ENCODE peak calls at places on chromosomes 1 and 21, in seven cellular contexts. F, K, Z, A, I, O and Q are unnamed samples.

GRCh38 chr1:211831558-211832323 is 1.2 kb upstream of the LPGAT1 start:
- DNase-seq in F (no peak), K (no peak), Z (no peak), A (peak; percentile 85), I (no peak), O (no peak), Q (no peak)

GRCh38 chr1:33045814-33046213 is 9.1 kb upstream of the AK2 start:
- DNase-seq in F (peak; percentile 12), K (no peak), Z (no peak), A (no peak), I (no peak), O (no peak), Q (no peak)

GRCh38 chr1:195697130-195697529 is 911.1 kb downstream of the KCNT2 start:
- DNase-seq in F (no peak), K (no peak), Z (no peak), A (no peak), I (no peak), O (no peak), Q (no peak)

GRCh38 chr21:27802816-27803475 is 836.1 kb upstream of the ADAMTS5 start:
- DNase-seq in F (peak; percentile 29), K (peak; percentile 36), Z (no peak), A (peak; percentile 26), I (no peak), O (no peak), Q (peak; percentile 60)

GRCh38 chr1:228429007-228429406 is 12.3 kb upstream of the TRIM17 start:
- DNase-seq in F (no peak), K (no peak), Z (no peak), A (no peak), I (no peak), O (no peak), Q (no peak)

GRCh38 chr1:17588048-17588781 is 48.7 kb downstream of the ARHGEF10L start:
- DNase-seq in F (no peak), K (peak; percentile 70), Z (peak; percentile 74), A (peak; percentile 68), I (peak; percentile 16), O (no peak), Q (peak; percentile 91)

GRCh38 chr1:81340258-81340657 is 460.5 kb upstream of the ADGRL2 start:
- DNase-seq in F (no peak), K (no peak), Z (no peak), A (no peak), I (no peak), O (no peak), Q (no peak)

GRCh38 chr1:74652711-74653131 is 20.9 kb downstream of the ERICH3 start:
- DNase-seq in F (no peak), K (no peak), Z (peak; percentile 99), A (no peak), I (peak; percentile 85), O (no peak), Q (peak; percentile 6)

GRCh38 chr1:17696417-17697301 is 58.5 kb upstream of the ACTL8 start:
- DNase-seq in F (no peak), K (peak; percentile 19), Z (peak; percentile 70), A (peak; percentile 57), I (peak; percentile 29), O (no peak), Q (peak; percentile 62)

GRCh38 chr1:28595412-28596191 is 3.5 kb downstream of the RAB42 start:
- DNase-seq in F (no peak), K (no peak), Z (no peak), A (no peak), I (no peak), O (no peak), Q (no peak)

GRCh38 chr1:61079898-61080336 is 2.4 kb upstream of the NFIA start:
- DNase-seq in F (no peak), K (peak; percentile 87), Z (peak; percentile 69), A (peak; percentile 62), I (peak; percentile 77), O (peak; percentile 91), Q (peak; percentile 88)

GRCh38 chr21:46320331-46320801 is 3.3 kb downstream of the C21orf58 start:
- DNase-seq in F (no peak), K (no peak), Z (no peak), A (no peak), I (no peak), O (no peak), Q (no peak)

GRCh38 chr1:236159704-236160539 is 17.6 kb downstream of the GPR137B start:
- DNase-seq in F (peak; percentile 42), K (no peak), Z (no peak), A (no peak), I (no peak), O (no peak), Q (peak; percentile 65)

GRCh38 chr21:45303111-45303615 is 15.5 kb upstream of the POFUT2 start:
- DNase-seq in F (no peak), K (no peak), Z (no peak), A (no peak), I (no peak), O (peak; percentile 65), Q (no peak)

GRCh38 chr1:172832332-172832731 is 173.4 kb downstream of the FASLG start:
- DNase-seq in F (peak; percentile 31), K (no peak), Z (no peak), A (no peak), I (no peak), O (no peak), Q (no peak)

GRCh38 chr21:39319251-39319756 is 5.9 kb upstream of the BRWD1 start:
- DNase-seq in F (no peak), K (peak; percentile 56), Z (no peak), A (no peak), I (no peak), O (no peak), Q (peak; percentile 37)

GRCh38 chr1:39360726-39361125 is 130.7 kb upstream of the BMP8A start:
- DNase-seq in F (no peak), K (no peak), Z (no peak), A (no peak), I (peak; percentile 44), O (no peak), Q (no peak)

GRCh38 chr1:7810395-7810794 is 26.3 kb downstream of the PER3 start:
- DNase-seq in F (peak; percentile 49), K (no peak), Z (peak; percentile 91), A (no peak), I (peak; percentile 94), O (no peak), Q (no peak)

GRCh38 chr1:193729429-193729828 is 543.0 kb upstream of the B3GALT2 start:
- DNase-seq in F (no peak), K (no peak), Z (peak; percentile 21), A (no peak), I (peak; percentile 57), O (no peak), Q (no peak)

GRCh38 chr21:26849428-26850115 is 4.4 kb upstream of the ADAMTS1 start:
- DNase-seq in F (no peak), K (peak; percentile 53), Z (peak; percentile 52), A (no peak), I (peak; percentile 63), O (no peak), Q (peak; percentile 74)

GRCh38 chr1:216140650-216141547 is 282.3 kb downstream of the USH2A start:
- DNase-seq in F (no peak), K (no peak), Z (no peak), A (no peak), I (no peak), O (no peak), Q (no peak)

GRCh38 chr1:57238408-57238807 is 185.5 kb downstream of the DAB1 start:
- DNase-seq in F (no peak), K (no peak), Z (no peak), A (peak; percentile 50), I (no peak), O (no peak), Q (no peak)

GRCh38 chr21:32463889-32464300 is 51.4 kb downstream of the EVA1C start:
- DNase-seq in F (peak; percentile 3), K (no peak), Z (peak; percentile 98), A (no peak), I (peak; percentile 62), O (no peak), Q (peak; percentile 19)

GRCh38 chr1:15836772-15837669 is 10.5 kb upstream of the SPEN start:
- DNase-seq in F (peak; percentile 91), K (peak; percentile 35), Z (no peak), A (no peak), I (no peak), O (no peak), Q (peak; percentile 17)

GRCh38 chr1:22024485-22025367 is 23.3 kb downstream of the CELA3A start:
- DNase-seq in F (peak; percentile 94), K (peak; percentile 65), Z (peak; percentile 85), A (peak; percentile 88), I (peak; percentile 68), O (peak; percentile 84), Q (peak; percentile 78)
- TF ChIP-seq CTCF in F (no peak), K (no peak), Z (peak; percentile 2), A (no peak), I (no peak), O (no peak), Q (peak; percentile 30)

GRCh38 chr1:31460027-31460426 is 47.0 kb downstream of the SERINC2 start:
- DNase-seq in F (no peak), K (no peak), Z (peak; percentile 10), A (peak; percentile 25), I (no peak), O (no peak), Q (peak; percentile 81)
- TF ChIP-seq CTCF in F (no peak), K (no peak), Z (no peak), A (peak; percentile 19), I (peak; percentile 14), O (no peak), Q (peak; percentile 65)

DNA sequence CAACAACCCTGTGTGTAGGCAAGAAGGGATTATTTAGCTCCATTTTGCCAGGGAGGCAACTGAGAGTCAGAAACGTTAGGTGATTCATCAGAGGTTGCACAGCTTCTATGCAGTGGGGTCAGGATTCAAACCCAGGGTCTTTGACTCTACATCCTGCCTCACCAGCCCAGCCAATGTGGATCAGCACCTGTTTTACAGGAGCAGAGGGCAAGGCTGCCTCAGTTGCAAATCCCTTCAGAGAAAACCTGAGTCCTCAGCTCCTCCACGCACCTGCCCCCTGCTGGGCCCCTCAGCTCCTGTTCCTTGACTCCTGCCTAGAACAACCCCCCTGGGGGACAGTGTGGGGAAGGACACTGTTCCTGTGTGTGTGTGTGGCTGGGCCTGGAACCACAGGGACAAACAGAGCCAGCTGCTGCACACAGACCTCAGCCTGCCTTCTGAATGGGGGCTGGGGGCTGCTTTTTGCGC is 61.6 kb downstream of the LRRN2 start:
- DNase-seq in F (peak; percentile 32), K (no peak), Z (no peak), A (peak; percentile 98), I (no peak), O (no peak), Q (peak; percentile 40)
- TF ChIP-seq CTCF in F (no peak), K (no peak), Z (no peak), A (peak; percentile 96), I (no peak), O (no peak), Q (peak; percentile 8)

DNA sequence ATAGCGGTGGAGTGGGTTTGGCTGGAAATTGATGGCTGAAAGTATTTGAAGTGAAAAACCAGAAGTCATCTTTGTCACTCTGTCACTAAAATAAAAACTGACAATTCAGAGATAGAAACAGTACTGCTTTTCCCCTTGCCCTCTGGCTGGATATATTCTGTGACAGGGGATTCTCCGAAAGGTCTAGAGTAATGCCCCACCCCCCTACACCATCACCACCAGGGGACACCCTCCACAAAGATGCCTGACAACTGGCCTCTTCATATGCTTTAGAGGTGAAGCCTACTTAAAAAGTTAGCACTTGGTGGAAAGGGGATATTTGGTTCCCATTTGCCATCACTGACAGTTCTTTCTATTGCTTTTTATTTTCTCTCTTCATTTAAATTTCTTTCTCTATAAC is 73.5 kb downstream of the SGIP1 start:
- DNase-seq in F (peak; percentile 29), K (no peak), Z (no peak), A (peak; percentile 19), I (no peak), O (no peak), Q (no peak)
- TF ChIP-seq CTCF in F (no peak), K (no peak), Z (no peak), A (peak; percentile 44), I (no peak), O (no peak), Q (no peak)

GRCh38 chr21:16082038-16082816 is 352.4 kb downstream of the USP25 start:
- DNase-seq in F (no peak), K (no peak), Z (no peak), A (no peak), I (peak; percentile 46), O (no peak), Q (peak; percentile 21)
- TF ChIP-seq CTCF in F (peak; percentile 57), K (peak; percentile 49), Z (no peak), A (no peak), I (peak; percentile 15), O (peak; percentile 34), Q (peak; percentile 57)